ENCODE peak calls at places on chromosomes 4 and X, in six cellular contexts. One of them, this sample, is unnamed.

GRCh38 chr4:68349361-68350360 is at the start of gene YTHDC1:
- DNase-seq in K562: peak
- DNase-seq in A549: peak
- DNase-seq in GM12878: peak
- DNase-seq in HepG2: peak
- DNase-seq in endothelial cell of umbilical vein: peak
- DNase-seq in this sample: peak

GRCh38 chr4:3046149-3046548 is 28.2 kb downstream of the HTT-AS start:
- DNase-seq in K562: no peak
- DNase-seq in A549: no peak
- DNase-seq in GM12878: no peak
- DNase-seq in HepG2: no peak
- DNase-seq in endothelial cell of umbilical vein: no peak
- DNase-seq in this sample: peak

GRCh38 chr4:111187108-111187507 is 564.2 kb upstream of the PITX2 start:
- DNase-seq in K562: no peak
- DNase-seq in A549: no peak
- DNase-seq in GM12878: no peak
- DNase-seq in HepG2: no peak
- DNase-seq in endothelial cell of umbilical vein: no peak
- DNase-seq in this sample: no peak

GRCh38 chrX:71214604-71215334 is 8.3 kb upstream of the GJB1 start:
- DNase-seq in K562: no peak
- DNase-seq in A549: no peak
- DNase-seq in GM12878: no peak
- DNase-seq in HepG2: peak
- DNase-seq in endothelial cell of umbilical vein: no peak
- DNase-seq in this sample: no peak

GRCh38 chr4:15677507-15677988 is 4.1 kb upstream of the FAM200B start:
- DNase-seq in K562: no peak
- DNase-seq in A549: peak
- DNase-seq in GM12878: no peak
- DNase-seq in HepG2: peak
- DNase-seq in endothelial cell of umbilical vein: peak
- DNase-seq in this sample: no peak

GRCh38 chr4:110668463-110669245 is 45.8 kb upstream of the PITX2 start:
- DNase-seq in K562: no peak
- DNase-seq in A549: no peak
- DNase-seq in GM12878: no peak
- DNase-seq in HepG2: no peak
- DNase-seq in endothelial cell of umbilical vein: no peak
- DNase-seq in this sample: no peak

GRCh38 chr4:113113151-113113550 is 63.7 kb downstream of the ANK2 start:
- DNase-seq in K562: no peak
- DNase-seq in A549: no peak
- DNase-seq in GM12878: no peak
- DNase-seq in HepG2: no peak
- DNase-seq in endothelial cell of umbilical vein: no peak
- DNase-seq in this sample: no peak

GRCh38 chrX:49675075-49675719 is 20.6 kb downstream of the PAGE1 start:
- DNase-seq in K562: peak
- DNase-seq in A549: no peak
- DNase-seq in GM12878: no peak
- DNase-seq in HepG2: no peak
- DNase-seq in endothelial cell of umbilical vein: no peak
- DNase-seq in this sample: no peak

GRCh38 chr4:183797445-183798248 is 107.5 kb upstream of the STOX2 start:
- DNase-seq in K562: no peak
- DNase-seq in A549: peak
- DNase-seq in GM12878: no peak
- DNase-seq in HepG2: no peak
- DNase-seq in endothelial cell of umbilical vein: peak
- DNase-seq in this sample: peak

DNA sequence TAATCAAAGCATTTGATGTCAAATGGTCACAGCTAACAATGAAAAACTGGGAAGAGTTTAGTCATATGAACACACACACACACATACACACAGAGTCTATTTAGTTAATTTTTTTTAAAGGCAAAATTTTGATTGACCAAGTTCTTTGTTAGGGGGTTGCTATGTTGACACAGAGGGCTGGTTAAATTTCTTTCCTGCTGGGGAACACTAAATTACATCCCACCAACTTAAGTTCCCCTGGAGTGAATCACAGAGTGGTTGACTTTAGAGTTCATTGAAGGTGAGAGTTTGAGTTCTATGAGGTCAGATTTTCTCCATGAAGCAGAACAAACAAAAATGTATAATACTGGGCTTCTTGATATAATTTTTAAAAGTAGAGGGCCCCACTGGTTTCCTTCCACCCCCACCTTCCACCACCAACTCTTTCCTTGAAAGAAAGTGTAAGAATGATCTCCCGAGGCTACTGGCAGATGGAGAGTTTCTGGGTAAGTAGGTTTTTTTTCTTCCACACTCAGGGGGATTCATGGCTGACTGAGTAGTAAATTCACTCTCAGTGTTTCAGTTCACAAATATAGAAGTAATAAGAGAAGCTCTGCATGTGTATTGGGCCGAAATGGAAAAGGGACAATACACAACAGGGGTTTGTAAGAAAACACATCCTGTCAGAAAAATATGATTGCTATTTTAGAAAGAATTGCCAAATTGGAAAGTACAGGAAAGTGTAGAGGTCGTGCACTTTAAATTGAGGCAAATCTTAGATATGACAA is 917.0 kb upstream of the LCORL start:
- DNase-seq in K562: no peak
- DNase-seq in A549: no peak
- DNase-seq in GM12878: no peak
- DNase-seq in HepG2: no peak
- DNase-seq in endothelial cell of umbilical vein: no peak
- DNase-seq in this sample: no peak
- TF ChIP-seq MYC in K562: no peak
- TF ChIP-seq MYC in A549: no peak
- TF ChIP-seq MYC in GM12878: no peak
- TF ChIP-seq MYC in HepG2: no peak
- TF ChIP-seq MYC in endothelial cell of umbilical vein: no peak
- TF ChIP-seq MYC in this sample: no peak

GRCh38 chr4:128596115-128596514 is 213.4 kb upstream of the JADE1 start:
- DNase-seq in K562: no peak
- DNase-seq in A549: no peak
- DNase-seq in GM12878: no peak
- DNase-seq in HepG2: no peak
- DNase-seq in endothelial cell of umbilical vein: no peak
- DNase-seq in this sample: no peak
- TF ChIP-seq MAX in K562: no peak
- TF ChIP-seq MAX in A549: no peak
- TF ChIP-seq MAX in GM12878: no peak
- TF ChIP-seq MAX in HepG2: no peak
- TF ChIP-seq MAX in endothelial cell of umbilical vein: no peak
- TF ChIP-seq MAX in this sample: no peak

DNA sequence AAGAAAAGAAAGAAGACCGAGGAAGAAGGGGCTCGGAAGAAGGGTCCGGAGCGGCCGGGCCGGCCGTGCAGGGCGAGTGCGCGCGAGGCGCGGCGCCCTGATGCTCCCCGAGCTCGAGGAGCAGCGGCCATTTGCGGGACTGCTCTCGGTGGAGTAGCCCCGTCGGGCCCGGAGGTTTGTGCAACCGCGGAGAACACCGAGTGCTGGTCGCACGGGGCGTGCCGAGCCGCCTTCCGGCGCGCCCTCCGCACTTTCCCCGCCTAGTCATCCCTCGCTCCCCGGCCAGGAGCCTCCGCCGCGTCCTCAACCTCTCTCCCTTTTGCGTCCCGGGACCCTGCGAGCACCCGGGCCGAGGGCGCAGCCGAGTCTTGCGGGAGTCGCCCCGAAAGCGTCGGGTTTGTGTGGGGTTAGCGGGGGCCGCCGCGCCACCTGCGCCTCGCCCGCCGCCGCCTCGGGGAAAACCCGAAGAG is 127.4 kb downstream of the LAS1L start:
- DNase-seq in K562: no peak
- DNase-seq in A549: no peak
- DNase-seq in GM12878: no peak
- DNase-seq in HepG2: no peak
- DNase-seq in endothelial cell of umbilical vein: no peak
- DNase-seq in this sample: no peak
- H3K4me3 ChIP-seq in K562: no peak
- H3K4me3 ChIP-seq in A549: no peak
- H3K4me3 ChIP-seq in GM12878: no peak
- H3K4me3 ChIP-seq in HepG2: no peak
- H3K4me3 ChIP-seq in endothelial cell of umbilical vein: no peak
- H3K4me3 ChIP-seq in this sample: no peak

GRCh38 chr4:103046416-103047290 is 27.1 kb upstream of the SLC9B1 start:
- DNase-seq in K562: peak
- DNase-seq in A549: peak
- DNase-seq in GM12878: no peak
- DNase-seq in HepG2: peak
- DNase-seq in endothelial cell of umbilical vein: peak
- DNase-seq in this sample: peak

DNA sequence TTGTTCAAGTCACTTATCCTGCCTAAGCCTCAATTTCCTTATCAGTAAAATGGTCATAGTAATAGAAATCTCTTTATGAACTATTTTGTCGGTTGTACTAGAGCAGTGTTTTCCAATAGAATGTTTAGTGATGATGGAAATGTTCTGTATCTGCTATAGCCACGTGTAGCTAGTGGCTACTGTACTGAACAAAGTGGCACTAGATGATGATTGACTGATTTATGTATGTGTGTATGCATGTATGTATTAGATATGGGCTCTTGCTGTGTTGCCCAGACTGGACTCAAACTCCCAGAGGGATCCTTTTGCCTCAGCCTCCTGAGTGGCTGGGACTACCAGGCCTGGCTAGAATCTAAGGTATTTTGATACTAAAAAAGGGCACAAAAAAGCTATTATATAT is 24.7 kb upstream of the SLC9B1 start:
- DNase-seq in K562: no peak
- DNase-seq in A549: no peak
- DNase-seq in GM12878: no peak
- DNase-seq in HepG2: no peak
- DNase-seq in endothelial cell of umbilical vein: no peak
- DNase-seq in this sample: no peak
- TF ChIP-seq MYC in K562: no peak
- TF ChIP-seq MYC in A549: no peak
- TF ChIP-seq MYC in GM12878: no peak
- TF ChIP-seq MYC in HepG2: no peak
- TF ChIP-seq MYC in endothelial cell of umbilical vein: no peak
- TF ChIP-seq MYC in this sample: no peak

GRCh38 chr4:125085-125820 is 952 bp downstream of the ZNF718 start:
- DNase-seq in K562: peak
- DNase-seq in A549: peak
- DNase-seq in GM12878: no peak
- DNase-seq in HepG2: no peak
- DNase-seq in endothelial cell of umbilical vein: no peak
- DNase-seq in this sample: peak
- TF ChIP-seq MAX in K562: no peak
- TF ChIP-seq MAX in A549: no peak
- TF ChIP-seq MAX in GM12878: no peak
- TF ChIP-seq MAX in HepG2: no peak
- TF ChIP-seq MAX in endothelial cell of umbilical vein: no peak
- TF ChIP-seq MAX in this sample: no peak

DNA sequence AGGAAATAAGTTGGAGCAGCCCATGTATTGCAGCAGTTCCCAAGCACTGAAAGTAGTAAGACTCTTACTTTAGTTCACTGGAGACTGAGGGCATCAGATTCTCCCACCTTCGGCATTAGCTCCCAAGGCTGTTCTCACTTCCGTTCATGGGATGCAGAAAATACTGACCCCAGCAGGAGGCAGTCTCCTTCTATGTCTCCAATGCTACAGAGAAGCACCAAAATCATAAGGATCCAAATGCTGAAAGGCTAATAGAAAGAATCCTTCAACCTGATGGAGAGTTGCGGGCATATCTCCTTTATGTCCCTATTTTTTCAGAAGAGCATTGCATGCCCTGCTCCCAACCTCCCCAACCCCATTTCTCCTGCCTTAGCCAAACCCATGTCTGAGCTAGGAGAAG is 32.4 kb downstream of the ADH7 start:
- DNase-seq in K562: no peak
- DNase-seq in A549: no peak
- DNase-seq in GM12878: no peak
- DNase-seq in HepG2: no peak
- DNase-seq in endothelial cell of umbilical vein: no peak
- DNase-seq in this sample: peak
- H3K4me3 ChIP-seq in K562: no peak
- H3K4me3 ChIP-seq in A549: no peak
- H3K4me3 ChIP-seq in GM12878: no peak
- H3K4me3 ChIP-seq in HepG2: no peak
- H3K4me3 ChIP-seq in endothelial cell of umbilical vein: no peak
- H3K4me3 ChIP-seq in this sample: no peak

DNA sequence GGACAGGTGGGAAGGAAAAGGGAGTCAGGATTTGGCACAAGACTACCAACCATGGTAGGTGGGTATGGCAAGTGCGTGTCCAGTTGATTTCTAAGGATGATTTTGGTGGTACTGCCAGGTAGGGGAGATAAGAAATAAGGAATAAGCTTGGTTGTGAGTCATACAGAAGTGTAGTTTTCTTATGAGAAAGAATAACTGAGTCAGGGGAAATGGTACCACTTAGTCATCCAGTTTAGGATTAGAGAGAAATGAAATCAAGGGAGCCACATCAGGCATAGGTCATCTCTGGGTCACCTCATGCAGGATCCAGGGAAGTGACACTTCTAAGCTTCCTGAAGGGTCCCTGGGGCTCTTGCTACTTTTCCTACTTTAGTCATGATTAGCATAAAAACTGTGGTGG is 107.1 kb upstream of the C1GALT1C1 start:
- DNase-seq in K562: no peak
- DNase-seq in A549: peak
- DNase-seq in GM12878: no peak
- DNase-seq in HepG2: no peak
- DNase-seq in endothelial cell of umbilical vein: peak
- DNase-seq in this sample: no peak
- TF ChIP-seq MYC in K562: no peak
- TF ChIP-seq MYC in A549: no peak
- TF ChIP-seq MYC in GM12878: no peak
- TF ChIP-seq MYC in HepG2: no peak
- TF ChIP-seq MYC in endothelial cell of umbilical vein: no peak
- TF ChIP-seq MYC in this sample: no peak

This sample was measured in NB4.